ENCODE peak calls at places on chromosome 3, in seven cellular contexts. V is heart right ventricle, R is CD14-positive monocyte, B is COLO829, N is GM13977, Z is M059J, H is mucosa of gallbladder. P is an unnamed sample.

GRCh38 chr3:123036352-123037014 is 8.9 kb upstream of the SEMA5B start:
- DNase-seq in V (no peak), R (no peak), B (no peak), N (no peak), Z (peak), H (no peak), P (peak)

GRCh38 chr3:198079771-198080520 is 119.9 kb downstream of the LMLN start:
- DNase-seq in V (no peak), R (peak), B (no peak), N (peak), Z (peak), H (no peak), P (peak)

GRCh38 chr3:127734754-127735473 is 62.2 kb downstream of the ABTB1 start:
- DNase-seq in V (peak), R (no peak), B (peak), N (no peak), Z (peak), H (peak), P (peak)

GRCh38 chr3:46017720-46018119 is 9.6 kb downstream of the XCR1 start:
- DNase-seq in V (no peak), R (peak), B (no peak), N (peak), Z (peak), H (no peak), P (peak)

GRCh38 chr3:67791620-67792019 is 137.2 kb upstream of the SUCLG2 start:
- DNase-seq in V (no peak), R (no peak), B (no peak), N (no peak), Z (no peak), H (no peak), P (no peak)

GRCh38 chr3:112635674-112636073 is 5.3 kb downstream of the CCDC80 start:
- DNase-seq in V (peak), R (no peak), B (no peak), N (no peak), Z (peak), H (peak), P (peak)

GRCh38 chr3:158679547-158680000 is 7.1 kb upstream of the LXN start:
- DNase-seq in V (no peak), R (no peak), B (peak), N (no peak), Z (peak), H (no peak), P (peak)

GRCh38 chr3:87797872-87798566 is 260.8 kb downstream of the CGGBP1 start:
- DNase-seq in V (no peak), R (no peak), B (no peak), N (no peak), Z (no peak), H (no peak), P (no peak)

GRCh38 chr3:194888916-194889315 is 203.2 kb downstream of the FAM43A start:
- DNase-seq in V (no peak), R (no peak), B (no peak), N (no peak), Z (no peak), H (no peak), P (no peak)

GRCh38 chr3:48402281-48402732 is 27.6 kb downstream of the PLXNB1 start:
- DNase-seq in V (no peak), R (no peak), B (peak), N (no peak), Z (peak), H (peak), P (peak)

GRCh38 chr3:194986208-194987043 is 284.5 kb downstream of the XXYLT1 start:
- DNase-seq in V (no peak), R (peak), B (peak), N (no peak), Z (peak), H (no peak), P (no peak)

GRCh38 chr3:105938101-105938500 is 69.3 kb upstream of the CBLB start:
- DNase-seq in V (peak), R (no peak), B (no peak), N (no peak), Z (peak), H (no peak), P (peak)

GRCh38 chr3:64133272-64133671 is 92.0 kb downstream of the PRICKLE2 start:
- DNase-seq in V (no peak), R (no peak), B (no peak), N (no peak), Z (no peak), H (no peak), P (no peak)

GRCh38 chr3:97882975-97883598 is 61.3 kb downstream of the CRYBG3 start:
- DNase-seq in V (peak), R (no peak), B (peak), N (no peak), Z (peak), H (peak), P (peak)

GRCh38 chr3:36025232-36025631 is 355.1 kb upstream of the STAC start:
- DNase-seq in V (no peak), R (no peak), B (no peak), N (no peak), Z (no peak), H (no peak), P (no peak)

GRCh38 chr3:118729546-118729945 is 305.1 kb downstream of the IGSF11 start:
- DNase-seq in V (no peak), R (no peak), B (no peak), N (no peak), Z (peak), H (no peak), P (no peak)

P was measured in adipocyte.